ENCODE peak calls at places on chromosomes 1 and 21, in six cellular contexts. C is IMR-90, N is endodermal cell, E is fibroblast of lung, I is colonic mucosa, O is GM23248. L is an unnamed sample. For H3K4me1, the result is how much of the 10 kb centered on the place peaks cover.

GRCh38 chr1:214451591-214451990 is 99.8 kb downstream of the PTPN14 start:
- DNase-seq in C (no peak), E (no peak), N (no peak), O (peak), I (no peak), L (no peak)

GRCh38 chr1:33080373-33080772 is 580 bp upstream of the AZIN2 start:
- DNase-seq in O (no peak), E (no peak), C (no peak), I (no peak), N (no peak), L (no peak)

GRCh38 chr1:183655562-183656075 is 2.5 kb upstream of the APOBEC4 start:
- DNase-seq in N (peak), C (peak), I (peak), O (peak), E (peak), L (peak)

GRCh38 chr1:56426587-56426986 is 152.8 kb downstream of the PLPP3 start:
- DNase-seq in N (no peak), I (no peak), O (no peak), E (no peak), C (no peak), L (no peak)

GRCh38 chr1:79741720-79742421 is 735.3 kb upstream of the ADGRL4 start:
- DNase-seq in C (no peak), I (no peak), N (no peak), E (no peak), O (no peak), L (no peak)

GRCh38 chr1:93614550-93615200 is 67.0 kb downstream of the BCAR3 start:
- DNase-seq in E (no peak), O (no peak), C (no peak), N (peak), I (peak), L (no peak)

GRCh38 chr1:224067207-224067606 is 46.7 kb upstream of the FBXO28 start:
- DNase-seq in N (no peak), C (no peak), I (no peak), O (no peak), E (no peak), L (no peak)

GRCh38 chr1:226957714-226958113 is 17.6 kb downstream of the COQ8A start:
- DNase-seq in O (no peak), I (no peak), N (peak), E (no peak), C (no peak), L (no peak)

GRCh38 chr1:160971618-160972056 is 17.0 kb upstream of the ITLN2 start:
- DNase-seq in I (no peak), C (no peak), E (no peak), N (peak), O (no peak), L (no peak)

GRCh38 chr1:187092104-187092503 is 263.4 kb downstream of the PLA2G4A start:
- DNase-seq in C (no peak), E (no peak), O (no peak), I (no peak), N (no peak), L (no peak)

GRCh38 chr1:158121604-158122254 is 59.0 kb upstream of the CD1D start:
- DNase-seq in N (peak), I (peak), C (peak), E (peak), O (peak), L (peak)

GRCh38 chr1:203480525-203481084 is 5.0 kb downstream of the PRELP start:
- DNase-seq in O (peak), I (peak), E (peak), C (peak), N (peak), L (peak)

GRCh38 chr1:232012773-232013386 is 386.3 kb downstream of the DISC1 start:
- DNase-seq in N (no peak), O (peak), E (peak), C (peak), I (peak), L (peak)

GRCh38 chr1:208047476-208047934 is 136.6 kb upstream of the CD34 start:
- DNase-seq in E (peak), O (peak), N (no peak), I (peak), C (peak), L (peak)

GRCh38 chr1:47624531-47624930 is 186.7 kb downstream of the FOXD2 start:
- DNase-seq in C (no peak), N (peak), E (no peak), O (no peak), I (peak), L (no peak)

GRCh38 chr1:58652351-58653184 is 47.3 kb downstream of the MYSM1 start:
- DNase-seq in C (peak), N (peak), I (peak), O (peak), E (peak), L (peak)

GRCh38 chr1:94773296-94773809 is 46.8 kb upstream of the SLC44A3 start:
- DNase-seq in E (no peak), O (no peak), N (peak), I (no peak), C (no peak), L (no peak)

GRCh38 chr1:23168079-23168461 is 586 bp downstream of the LUZP1 start:
- DNase-seq in C (no peak), E (no peak), I (peak), O (peak), N (no peak), L (no peak)

GRCh38 chr1:66764994-66765578 is 12.8 kb downstream of the DYNLT5 start:
- DNase-seq in I (peak), N (peak), E (peak), C (peak), O (peak), L (peak)

GRCh38 chr1:230109871-230110667 is 43.0 kb downstream of the GALNT2 start:
- DNase-seq in C (peak), E (peak), I (no peak), N (peak), O (no peak), L (no peak)

GRCh38 chr1:183842817-183843187 is 37.9 kb downstream of the RGL1 start:
- DNase-seq in N (no peak), C (no peak), O (no peak), I (no peak), E (no peak), L (no peak)

GRCh38 chr21:39713905-39714304 is 31.1 kb upstream of the IGSF5 start:
- DNase-seq in N (no peak), O (no peak), I (no peak), C (no peak), E (no peak), L (no peak)

GRCh38 chr1:159786465-159786864 is 5.7 kb downstream of the DUSP23 start:
- DNase-seq in E (no peak), C (no peak), N (no peak), O (no peak), I (no peak), L (no peak)

GRCh38 chr1:157431751-157432150 is 120.6 kb downstream of the FCRL5 start:
- DNase-seq in E (no peak), O (peak), N (no peak), I (no peak), C (peak), L (no peak)

GRCh38 chr21:41953831-41954653 is at the start of gene C2CD2:
- DNase-seq in C (peak), O (peak), I (peak), E (peak), N (peak), L (peak)

GRCh38 chr21:45719177-45719802 is 75.8 kb downstream of the PCBP3 start:
- DNase-seq in C (no peak), O (no peak), E (no peak), I (no peak), N (no peak), L (no peak)
- H3K4me3 ChIP-seq in C (no peak), O (no peak), E (no peak), I (no peak), N (no peak), L (no peak)

GRCh38 chr1:38026592-38027200 is 14.2 kb downstream of the UTP11 start:
- DNase-seq in E (peak), O (peak), N (peak), I (no peak), C (peak), L (peak)

GRCh38 chr1:38022810-38023209 is 10.3 kb downstream of the UTP11 start:
- DNase-seq in C (no peak), E (no peak), N (no peak), I (no peak), O (no peak), L (no peak)

GRCh38 chr1:38025664-38026063 is 13.1 kb downstream of the UTP11 start:
- DNase-seq in O (no peak), C (no peak), I (no peak), N (no peak), E (no peak), L (no peak)

GRCh38 chr1:38027201-38028104 is 14.9 kb downstream of the UTP11 start:
- DNase-seq in E (no peak), I (no peak), C (no peak), N (no peak), O (no peak), L (no peak)

GRCh38 chr1:38025233-38025632 is 12.7 kb downstream of the UTP11 start:
- DNase-seq in E (no peak), I (no peak), N (no peak), O (no peak), C (no peak), L (no peak)
- H3K4me1 ChIP-seq in E (under half), I (under half), N (under half), O (under half), C (under half), L (under half)

GRCh38 chr1:19439464-19440171 is 45.7 kb downstream of the CAPZB start:
- DNase-seq in E (no peak), N (peak), O (peak), I (no peak), C (no peak), L (no peak)

GRCh38 chr1:19438552-19439196 is 46.7 kb downstream of the CAPZB start:
- DNase-seq in E (no peak), N (no peak), I (no peak), O (peak), C (no peak), L (no peak)

GRCh38 chr1:19435851-19436465 is 49.4 kb downstream of the CAPZB start:
- DNase-seq in N (no peak), O (peak), E (no peak), C (peak), I (no peak), L (peak)

GRCh38 chr1:19436716-19437476 is 48.4 kb downstream of the CAPZB start:
- DNase-seq in I (peak), N (no peak), E (peak), C (no peak), O (peak), L (peak)

GRCh38 chr1:19437911-19438310 is 47.4 kb downstream of the CAPZB start:
- DNase-seq in O (no peak), C (peak), N (no peak), I (no peak), E (peak), L (no peak)
- H3K9ac ChIP-seq in O (peak), C (no peak), N (no peak), I (peak), E (peak), L (peak)

GRCh38 chr1:110003747-110004428 is 19.3 kb downstream of the AHCYL1 start:
- DNase-seq in N (peak), E (peak), O (peak), I (peak), C (peak), L (peak)
- H3K4me3 ChIP-seq in N (peak), E (peak), O (peak), I (no peak), C (peak), L (peak)

GRCh38 chr1:1857096-1857703 is 33.7 kb downstream of the GNB1 start:
- DNase-seq in O (no peak), N (no peak), C (no peak), I (no peak), E (no peak), L (no peak)
- H3K4me1 ChIP-seq in O (half or more), N (under half), C (under half), I (under half), E (under half), L (under half)

DNA sequence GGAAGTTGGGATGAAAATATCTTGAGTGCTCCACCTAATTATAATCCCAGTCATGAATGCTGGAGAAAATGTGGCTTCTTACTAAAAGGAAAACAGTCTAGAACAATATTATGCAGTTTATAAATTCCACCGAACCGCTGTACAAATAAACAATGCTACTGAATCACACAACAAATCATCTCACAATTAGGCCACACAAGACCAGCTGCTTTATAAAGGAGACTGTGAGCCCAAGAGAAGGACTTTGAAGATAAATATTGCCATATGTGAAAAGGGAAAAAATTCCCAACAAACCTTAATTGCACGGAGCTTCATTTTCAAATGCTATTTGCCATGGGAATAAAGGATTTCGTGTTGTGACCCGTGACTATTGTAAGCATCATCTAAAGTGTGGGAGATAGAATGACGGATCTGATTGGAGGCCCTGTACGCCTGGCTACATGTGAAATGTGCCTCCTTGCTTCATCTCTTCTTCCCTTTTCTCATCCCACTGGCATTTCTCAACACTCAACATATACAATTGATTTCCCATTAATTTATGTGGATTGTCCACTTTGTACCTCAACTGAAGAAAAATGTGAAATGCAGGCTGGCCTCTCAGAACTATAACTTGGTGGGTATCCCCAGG is 122.1 kb downstream of the TGFB2 start:
- DNase-seq in N (no peak), E (peak), O (peak), C (peak), I (no peak), L (peak)
- H3K9ac ChIP-seq in N (no peak), E (no peak), O (peak), C (no peak), I (no peak), L (no peak)

DNA sequence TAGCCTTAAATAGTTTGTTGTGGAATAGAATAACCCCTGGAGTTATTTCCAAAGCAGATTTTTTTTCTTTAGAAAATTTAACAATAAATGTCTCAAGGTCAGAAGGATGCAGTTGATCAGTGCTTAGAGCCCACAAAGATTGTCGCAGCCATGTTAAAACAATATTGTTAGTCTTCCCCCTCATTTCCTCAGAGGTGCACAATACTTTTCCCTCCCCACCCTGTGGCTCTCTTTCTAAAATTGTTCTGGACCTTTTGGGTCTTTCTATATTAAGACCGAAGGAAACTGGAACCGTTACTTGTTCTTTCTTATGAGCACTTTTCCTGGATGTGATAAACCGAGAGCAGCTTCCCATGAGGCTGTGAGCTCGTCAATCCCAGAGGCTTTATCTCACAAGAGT is 333.7 kb downstream of the HLX start:
- DNase-seq in O (no peak), C (no peak), E (no peak), N (no peak), I (no peak), L (no peak)
- H3K4me3 ChIP-seq in O (no peak), C (no peak), E (no peak), N (no peak), I (no peak), L (no peak)

GRCh38 chr1:175771301-175771700 is 27.9 kb upstream of the TNR start:
- DNase-seq in E (no peak), O (no peak), N (no peak), I (no peak), C (no peak), L (no peak)
- H3K4me1 ChIP-seq in E (under half), O (under half), N (under half), I (under half), C (under half), L (under half)

GRCh38 chr1:44985747-44986359 is 542 bp downstream of the EIF2B3 start:
- DNase-seq in I (no peak), C (peak), O (peak), N (no peak), E (no peak), L (no peak)
- H3K9ac ChIP-seq in I (peak), C (peak), O (peak), N (peak), E (peak), L (peak)

GRCh38 chr1:42343049-42343448 is 8.0 kb upstream of the FOXJ3 start:
- DNase-seq in O (no peak), N (no peak), I (no peak), E (no peak), C (no peak), L (no peak)

DNA sequence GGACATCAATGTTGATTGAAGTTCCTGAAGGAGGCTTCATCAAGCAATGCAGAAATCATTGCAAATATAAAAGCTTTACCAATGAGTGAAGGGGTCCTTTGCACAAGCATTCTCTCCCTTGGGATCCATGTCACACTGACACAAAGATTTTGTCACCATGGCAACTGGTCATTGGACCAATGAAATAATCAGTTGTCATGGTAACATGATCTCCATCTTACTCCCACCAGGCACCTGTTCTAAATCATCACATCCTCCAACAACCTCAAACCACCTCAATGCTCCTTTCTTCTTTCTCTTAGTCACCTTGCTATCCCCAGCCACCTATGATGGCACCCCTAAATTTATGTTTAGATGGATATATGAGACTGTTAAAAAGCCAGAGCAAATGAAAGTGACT is 13.5 kb upstream of the FOXJ3 start:
- DNase-seq in E (no peak), I (no peak), O (no peak), N (no peak), C (no peak), L (no peak)
- H3K4me3 ChIP-seq in E (no peak), I (no peak), O (no peak), N (no peak), C (no peak), L (no peak)

L was measured in adipocyte.